ENCODE peak calls at places on chromosome 21, in four cellular contexts. One of them, this sample, is unnamed.
A peak's percentile ranks its signal among the peaks of the same experiment; 100 is the strongest.

GRCh38 chr21:35319684-35320083 is 270.6 kb upstream of the RUNX1 start:
- DNase-seq in endothelial cell: no peak
- DNase-seq in CD4-positive, alpha-beta T cell: no peak
- DNase-seq in pancreas: no peak
- DNase-seq in this sample: no peak

GRCh38 chr21:35427320-35428040 is 378.4 kb upstream of the RUNX1 start:
- DNase-seq in endothelial cell: no peak
- DNase-seq in CD4-positive, alpha-beta T cell: no peak
- DNase-seq in pancreas: no peak
- DNase-seq in this sample: no peak

GRCh38 chr21:26964379-26964778 is 2.5 kb downstream of the ADAMTS5 start:
- DNase-seq in endothelial cell: no peak
- DNase-seq in CD4-positive, alpha-beta T cell: no peak
- DNase-seq in pancreas: no peak
- DNase-seq in this sample: no peak

GRCh38 chr21:37737497-37737896 is 178.8 kb downstream of the KCNJ6 start:
- DNase-seq in endothelial cell: no peak
- DNase-seq in CD4-positive, alpha-beta T cell: no peak
- DNase-seq in pancreas: no peak
- DNase-seq in this sample: no peak

GRCh38 chr21:24115141-24115540 is 1492.1 kb downstream of the MRPL39 start:
- DNase-seq in endothelial cell: no peak
- DNase-seq in CD4-positive, alpha-beta T cell: no peak
- DNase-seq in pancreas: no peak
- DNase-seq in this sample: no peak

GRCh38 chr21:27954806-27955205 is 987.9 kb upstream of the ADAMTS5 start:
- DNase-seq in endothelial cell: no peak
- DNase-seq in CD4-positive, alpha-beta T cell: no peak
- DNase-seq in pancreas: no peak
- DNase-seq in this sample: no peak

GRCh38 chr21:26224351-26224750 is 53.8 kb upstream of the APP start:
- DNase-seq in endothelial cell: no peak
- DNase-seq in CD4-positive, alpha-beta T cell: no peak
- DNase-seq in pancreas: no peak
- DNase-seq in this sample: no peak

GRCh38 chr21:23162213-23162946 is 2164.2 kb downstream of the NCAM2 start:
- DNase-seq in endothelial cell: no peak
- DNase-seq in CD4-positive, alpha-beta T cell: no peak
- DNase-seq in pancreas: no peak
- DNase-seq in this sample: no peak

GRCh38 chr21:29938968-29939858 is 583 bp downstream of the GRIK1 start:
- DNase-seq in endothelial cell: peak; percentile 38
- DNase-seq in CD4-positive, alpha-beta T cell: no peak
- DNase-seq in pancreas: peak; percentile 65
- DNase-seq in this sample: no peak

GRCh38 chr21:41369105-41369914 is 7.5 kb downstream of the MX2 start:
- DNase-seq in endothelial cell: peak; percentile 51
- DNase-seq in CD4-positive, alpha-beta T cell: peak; percentile 32
- DNase-seq in pancreas: peak; percentile 58
- DNase-seq in this sample: no peak

GRCh38 chr21:41086551-41086950 is 81.4 kb upstream of the BACE2 start:
- DNase-seq in endothelial cell: no peak
- DNase-seq in CD4-positive, alpha-beta T cell: no peak
- DNase-seq in pancreas: no peak
- DNase-seq in this sample: no peak

GRCh38 chr21:35336534-35336933 is 287.4 kb upstream of the RUNX1 start:
- DNase-seq in endothelial cell: no peak
- DNase-seq in CD4-positive, alpha-beta T cell: no peak
- DNase-seq in pancreas: no peak
- DNase-seq in this sample: no peak

GRCh38 chr21:16279658-16280581 is 550.1 kb downstream of the USP25 start:
- DNase-seq in endothelial cell: no peak
- DNase-seq in CD4-positive, alpha-beta T cell: no peak
- DNase-seq in pancreas: no peak
- DNase-seq in this sample: no peak

GRCh38 chr21:37984416-37984815 is 68.2 kb upstream of the KCNJ6 start:
- DNase-seq in endothelial cell: no peak
- DNase-seq in CD4-positive, alpha-beta T cell: no peak
- DNase-seq in pancreas: no peak
- DNase-seq in this sample: no peak

GRCh38 chr21:45011426-45011825 is 63.0 kb upstream of the ADARB1 start:
- DNase-seq in endothelial cell: no peak
- DNase-seq in CD4-positive, alpha-beta T cell: no peak
- DNase-seq in pancreas: peak; percentile 44
- DNase-seq in this sample: no peak

GRCh38 chr21:45013271-45013841 is 61.0 kb upstream of the ADARB1 start:
- DNase-seq in endothelial cell: no peak
- DNase-seq in CD4-positive, alpha-beta T cell: no peak
- DNase-seq in pancreas: peak; percentile 46
- DNase-seq in this sample: no peak

GRCh38 chr21:45010860-45011259 is 63.5 kb upstream of the ADARB1 start:
- DNase-seq in endothelial cell: no peak
- DNase-seq in CD4-positive, alpha-beta T cell: no peak
- DNase-seq in pancreas: no peak
- DNase-seq in this sample: no peak

GRCh38 chr21:45012661-45013270 is 61.6 kb upstream of the ADARB1 start:
- DNase-seq in endothelial cell: no peak
- DNase-seq in CD4-positive, alpha-beta T cell: no peak
- DNase-seq in pancreas: peak; percentile 51
- DNase-seq in this sample: no peak

DNA sequence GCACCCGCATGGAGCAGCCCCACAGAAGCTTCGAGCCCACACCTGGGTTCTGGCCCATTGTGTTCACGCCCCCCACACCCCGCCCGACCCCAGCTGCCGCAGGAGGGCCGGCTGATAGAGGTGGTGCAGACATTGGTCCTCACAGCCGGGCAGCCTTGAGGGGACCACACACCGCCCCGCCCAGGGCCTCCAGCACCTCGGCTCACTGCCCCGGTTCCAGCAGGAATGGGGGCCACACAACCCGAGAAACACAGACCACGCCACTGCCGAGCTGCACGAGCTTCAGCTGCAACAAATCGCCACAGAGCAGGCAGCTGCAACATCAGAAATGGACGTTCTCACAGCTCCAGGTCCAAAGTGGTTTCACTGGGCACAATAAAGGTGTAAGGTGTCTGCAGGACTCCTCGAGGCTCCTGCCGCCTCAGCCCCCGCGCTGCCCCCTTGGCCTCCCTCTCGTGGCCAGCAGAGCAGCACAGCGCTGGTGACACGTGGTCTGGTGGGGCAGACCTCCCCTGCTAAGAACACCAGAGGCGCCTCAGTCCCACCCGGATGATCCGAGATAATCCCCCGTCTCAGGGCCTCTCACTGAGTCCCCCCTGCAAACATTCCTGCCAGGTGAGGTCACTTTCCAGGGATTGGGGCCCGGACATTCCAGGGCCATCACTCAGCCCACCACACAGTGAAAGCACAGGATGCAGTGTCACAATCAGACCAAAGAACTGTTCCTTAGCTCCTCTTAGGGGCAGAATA is 62.3 kb upstream of the ADARB1 start:
- DNase-seq in endothelial cell: peak; percentile 51
- DNase-seq in CD4-positive, alpha-beta T cell: no peak
- DNase-seq in pancreas: peak; percentile 54
- DNase-seq in this sample: no peak
- TF ChIP-seq CTCF in endothelial cell: no peak
- TF ChIP-seq CTCF in CD4-positive, alpha-beta T cell: no peak
- TF ChIP-seq CTCF in pancreas: no peak
- TF ChIP-seq CTCF in this sample: no peak

DNA sequence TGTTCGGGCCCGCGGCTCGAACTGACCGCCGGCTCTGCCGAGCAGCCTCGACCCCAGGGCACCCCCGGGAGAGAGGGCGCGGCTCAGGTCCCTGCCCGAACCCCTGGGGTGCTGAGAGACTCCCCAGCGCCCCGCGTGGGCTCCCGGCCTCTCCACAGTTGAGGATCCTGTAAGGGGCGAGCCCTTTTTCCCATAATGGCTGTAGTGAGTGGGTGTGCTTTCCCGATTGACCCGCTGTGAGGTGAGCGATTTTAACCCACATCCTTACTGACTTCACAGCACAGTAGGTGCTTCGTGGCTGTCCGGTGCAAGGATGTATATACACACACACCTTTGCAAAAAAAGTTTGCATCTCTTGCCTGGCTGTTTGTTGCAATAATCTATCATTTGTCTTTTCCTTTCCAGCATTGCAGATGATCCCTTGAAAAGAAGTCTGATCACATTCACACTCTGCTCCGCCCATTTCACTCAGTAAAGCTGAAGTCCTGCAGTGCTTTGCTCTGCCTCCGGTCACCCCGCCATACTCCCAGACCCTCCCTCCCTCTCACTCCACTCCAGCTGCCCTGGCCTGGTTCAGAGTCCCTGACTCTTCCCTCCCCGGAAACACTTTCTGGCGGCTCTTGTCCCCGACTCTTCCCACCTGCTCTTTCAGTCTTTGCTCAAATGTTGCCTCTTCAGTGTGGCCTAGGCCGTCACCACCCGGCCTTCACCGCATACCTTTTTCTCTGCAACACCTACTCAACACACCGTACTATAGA is 955 bp upstream of the UBE2G2 start:
- DNase-seq in endothelial cell: no peak
- DNase-seq in CD4-positive, alpha-beta T cell: no peak
- DNase-seq in pancreas: no peak
- DNase-seq in this sample: no peak
- TF ChIP-seq CTCF in endothelial cell: no peak
- TF ChIP-seq CTCF in CD4-positive, alpha-beta T cell: no peak
- TF ChIP-seq CTCF in pancreas: no peak
- TF ChIP-seq CTCF in this sample: no peak

GRCh38 chr21:31909772-31910470 is 37.1 kb downstream of the HUNK start:
- DNase-seq in endothelial cell: no peak
- DNase-seq in CD4-positive, alpha-beta T cell: no peak
- DNase-seq in pancreas: no peak
- DNase-seq in this sample: no peak
- TF ChIP-seq CTCF in endothelial cell: no peak
- TF ChIP-seq CTCF in CD4-positive, alpha-beta T cell: no peak
- TF ChIP-seq CTCF in pancreas: no peak
- TF ChIP-seq CTCF in this sample: no peak

DNA sequence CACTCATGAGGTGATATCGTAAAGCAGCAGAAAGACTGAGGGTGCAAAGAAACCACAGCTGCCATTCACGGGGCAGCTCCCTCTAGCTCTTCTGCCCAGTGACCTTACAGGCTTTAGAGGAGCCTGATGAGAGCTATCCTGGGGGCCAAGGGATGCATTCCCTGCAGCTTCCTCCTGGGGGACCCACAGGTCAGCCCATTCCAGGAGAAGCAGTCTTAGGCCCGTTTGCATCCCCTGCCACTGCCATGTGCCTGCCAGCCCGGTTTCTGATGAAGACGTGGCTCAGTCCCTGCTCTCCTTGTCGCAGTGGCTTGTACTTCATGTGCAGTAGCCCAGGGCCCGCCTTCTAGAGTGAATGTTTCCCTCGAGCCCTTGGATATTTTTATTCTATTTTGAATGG is 22.8 kb downstream of the ATP5PO start:
- DNase-seq in endothelial cell: no peak
- DNase-seq in CD4-positive, alpha-beta T cell: no peak
- DNase-seq in pancreas: no peak
- DNase-seq in this sample: no peak
- TF ChIP-seq CTCF in endothelial cell: no peak
- TF ChIP-seq CTCF in CD4-positive, alpha-beta T cell: no peak
- TF ChIP-seq CTCF in pancreas: no peak
- TF ChIP-seq CTCF in this sample: no peak